ENCODE peak calls at places on chromosomes 4 and X, in ten cellular contexts. L, W, A, F, E, R, X, S, Y and K are unnamed samples.

GRCh38 chr4:88728146-88728545 is 30.5 kb upstream of the NAP1L5 start:
- DNase-seq in L (no peak), E (no peak), F (no peak), W (no peak), A (no peak), X (no peak), R (no peak), Y (no peak), S (no peak), K (peak)

GRCh38 chrX:13703589-13703988 is 14.7 kb downstream of the RAB9A start:
- DNase-seq in Y (no peak), R (no peak), E (no peak), A (no peak), W (no peak), L (no peak), F (no peak), X (no peak), S (no peak), K (no peak)

GRCh38 chrX:45623266-45623665 is 422.6 kb upstream of the DIPK2B start:
- DNase-seq in W (peak), A (no peak), S (no peak), R (no peak), Y (no peak), F (no peak), X (no peak), L (no peak), E (no peak), K (no peak)

GRCh38 chr4:150236626-150237025 is 158.4 kb downstream of the DCLK2 start:
- DNase-seq in R (no peak), L (no peak), X (no peak), W (peak), F (no peak), S (no peak), E (no peak), Y (no peak), A (no peak), K (no peak)

GRCh38 chrX:132612990-132613564 is 124.2 kb upstream of the MBNL3 start:
- DNase-seq in A (peak), R (peak), F (peak), W (peak), L (peak), S (peak), X (no peak), Y (no peak), E (peak), K (peak)

GRCh38 chr4:120718979-120719566 is 203.5 kb downstream of the PRDM5 start:
- DNase-seq in F (no peak), X (no peak), L (peak), R (no peak), E (peak), S (peak), W (peak), A (no peak), Y (no peak), K (peak)

GRCh38 chr4:4384837-4385236 is 2.1 kb upstream of the NSG1 start:
- DNase-seq in R (no peak), Y (no peak), W (peak), A (peak), E (no peak), L (no peak), S (no peak), F (no peak), X (no peak), K (no peak)

GRCh38 chr4:7075962-7076693 is 8.3 kb upstream of the GRPEL1 start:
- DNase-seq in Y (peak), F (no peak), W (no peak), A (no peak), S (no peak), R (no peak), L (no peak), X (no peak), E (peak), K (no peak)

GRCh38 chr4:98374643-98375042 is 113.5 kb downstream of the RAP1GDS1 start:
- DNase-seq in Y (no peak), X (no peak), W (peak), R (no peak), F (no peak), L (no peak), E (no peak), A (no peak), S (no peak), K (peak)

GRCh38 chrX:39974228-39974627 is 123.5 kb downstream of the BCOR start:
- DNase-seq in L (no peak), S (no peak), E (no peak), Y (no peak), F (no peak), W (no peak), A (no peak), R (no peak), X (no peak), K (no peak)

GRCh38 chr4:2911868-2912267 is 51.3 kb downstream of the NOP14 start:
- DNase-seq in W (no peak), F (no peak), A (no peak), Y (no peak), L (no peak), E (no peak), X (no peak), S (no peak), R (no peak), K (no peak)

GRCh38 chr4:128354205-128354821 is 66.7 kb upstream of the PGRMC2 start:
- DNase-seq in S (no peak), L (peak), W (peak), Y (no peak), A (no peak), F (no peak), R (peak), X (no peak), E (peak), K (peak)

GRCh38 chr4:186570193-186570996 is 15.0 kb upstream of the MTNR1A start:
- DNase-seq in F (no peak), Y (no peak), S (no peak), E (no peak), W (peak), A (no peak), L (no peak), X (no peak), R (peak), K (no peak)

GRCh38 chr4:89249716-89250361 is 57.8 kb downstream of the GPRIN3 start:
- DNase-seq in R (peak), F (no peak), X (no peak), S (no peak), A (no peak), Y (no peak), W (no peak), L (peak), E (no peak), K (no peak)

GRCh38 chr4:103018391-103019318 is 850 bp downstream of the SLC9B1 start:
- DNase-seq in E (peak), W (no peak), A (peak), F (peak), Y (no peak), L (peak), R (peak), S (peak), X (peak), K (no peak)

GRCh38 chr4:109947457-109947856 is 34.8 kb downstream of the EGF start:
- DNase-seq in X (no peak), W (peak), L (no peak), F (no peak), S (no peak), R (no peak), E (no peak), A (no peak), Y (no peak), K (no peak)

GRCh38 chr4:6699903-6700302 is 6.2 kb downstream of the S100P start:
- DNase-seq in S (no peak), L (no peak), Y (no peak), E (no peak), X (no peak), W (no peak), F (no peak), R (no peak), A (no peak), K (no peak)

GRCh38 chrX:115560978-115561604 is at the start of gene PLS3:
- DNase-seq in F (peak), S (peak), W (peak), E (peak), Y (peak), X (peak), A (no peak), L (peak), R (peak), K (peak)

GRCh38 chrX:78019586-78020483 is 50.4 kb upstream of the PGAM4 start:
- DNase-seq in A (no peak), E (no peak), F (peak), L (no peak), R (peak), W (no peak), S (no peak), X (no peak), Y (no peak), K (no peak)

GRCh38 chrX:139892512-139892911 is 40.3 kb downstream of the ATP11C start:
- DNase-seq in F (no peak), L (no peak), W (no peak), S (no peak), R (no peak), A (no peak), E (no peak), X (no peak), Y (no peak), K (no peak)

GRCh38 chr4:118994030-118994429 is 105.4 kb downstream of the SYNPO2 start:
- DNase-seq in L (no peak), A (no peak), S (no peak), R (no peak), X (peak), W (peak), F (no peak), E (peak), Y (no peak), K (no peak)

GRCh38 chr4:123090886-123091285 is 168.5 kb upstream of the NUDT6 start:
- DNase-seq in E (no peak), A (no peak), W (no peak), R (no peak), L (no peak), Y (no peak), X (no peak), F (no peak), S (no peak), K (no peak)

GRCh38 chrX:73266766-73267165 is 52.1 kb upstream of the NAP1L2 start:
- DNase-seq in X (no peak), F (no peak), Y (no peak), S (no peak), L (no peak), A (no peak), E (no peak), W (no peak), R (no peak), K (no peak)

GRCh38 chr4:107808572-107808971 is 16.2 kb upstream of the SGMS2 start:
- DNase-seq in A (no peak), R (no peak), S (no peak), Y (no peak), L (no peak), E (no peak), X (no peak), F (no peak), W (no peak), K (no peak)

GRCh38 chr4:15717126-15717525 is 14.3 kb downstream of the BST1 start:
- DNase-seq in A (no peak), L (no peak), F (no peak), W (peak), X (no peak), Y (no peak), E (no peak), R (no peak), S (no peak), K (no peak)

GRCh38 chr4:174122705-174123104 is 160.8 kb downstream of the FBXO8 start:
- DNase-seq in W (no peak), Y (no peak), A (no peak), F (no peak), S (no peak), R (no peak), X (no peak), E (no peak), L (no peak), K (no peak)

GRCh38 chr4:183571350-183572076 is 66.7 kb downstream of the ING2 start:
- DNase-seq in Y (no peak), W (peak), R (peak), F (peak), S (peak), L (peak), X (no peak), A (no peak), E (peak), K (no peak)

GRCh38 chrX:15507005-15507404 is 6.4 kb downstream of the BMX start:
- DNase-seq in L (no peak), S (no peak), W (no peak), Y (no peak), F (no peak), A (no peak), X (no peak), R (no peak), E (no peak), K (no peak)

GRCh38 chr4:90833698-90834097 is 706.5 kb downstream of the CCSER1 start:
- DNase-seq in W (no peak), Y (no peak), E (no peak), X (no peak), L (no peak), S (no peak), R (no peak), F (no peak), A (no peak), K (no peak)

GRCh38 chr4:95268819-95269565 is 279.8 kb downstream of the UNC5C start:
- DNase-seq in L (peak), A (no peak), Y (no peak), W (peak), E (no peak), X (no peak), S (no peak), F (no peak), R (no peak), K (no peak)

GRCh38 chr4:154348657-154349056 is 142.9 kb downstream of the DCHS2 start:
- DNase-seq in X (no peak), W (no peak), F (no peak), A (no peak), E (no peak), R (no peak), L (no peak), S (no peak), Y (no peak), K (no peak)

GRCh38 chr4:171920901-171921300 is 107.7 kb downstream of the GALNTL6 start:
- DNase-seq in F (no peak), A (no peak), L (no peak), Y (no peak), R (no peak), W (no peak), X (no peak), S (no peak), E (no peak), K (no peak)

DNA sequence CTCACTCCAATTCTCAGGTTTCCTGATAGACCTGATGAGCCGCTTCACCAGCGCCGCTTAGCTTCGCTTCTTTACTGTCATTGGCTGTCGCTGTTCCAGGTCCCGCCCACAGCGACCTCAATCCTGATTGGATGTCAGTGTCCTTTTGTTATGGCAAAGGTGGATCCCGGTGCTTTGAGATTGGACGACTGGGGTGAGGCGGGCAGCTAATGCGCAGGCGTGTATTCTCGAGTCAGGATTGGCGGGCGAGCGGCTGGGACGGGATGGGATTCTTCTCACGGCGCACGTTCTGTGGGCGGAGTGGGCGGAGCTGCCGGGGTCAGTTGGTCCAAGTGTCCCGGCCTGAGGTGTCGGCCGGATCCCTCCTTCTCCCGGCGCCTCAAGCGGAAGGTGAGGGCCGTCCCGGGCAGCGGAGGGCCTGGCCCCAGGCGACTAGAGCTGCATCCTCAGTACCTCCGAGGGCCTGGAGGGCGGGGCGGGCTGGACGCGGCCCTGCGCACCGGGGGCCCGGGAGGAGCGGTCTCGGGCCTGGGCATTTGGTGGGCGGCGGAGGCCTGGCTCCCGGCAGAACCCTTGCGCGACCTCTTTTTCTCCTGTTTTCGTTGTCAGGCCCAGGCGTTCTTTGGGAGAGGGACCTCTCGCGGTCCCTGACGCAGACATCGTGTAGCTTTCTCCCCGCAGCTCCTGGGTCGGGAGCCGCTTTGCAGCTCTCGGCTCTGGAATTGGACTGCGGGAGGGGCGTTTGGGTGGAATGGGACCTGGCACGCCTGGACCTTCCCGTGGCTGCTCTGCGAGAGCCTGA is at the start of gene SCOC:
- DNase-seq in W (peak), Y (peak), A (peak), X (peak), E (peak), L (peak), R (peak), S (peak), F (peak), K (peak)
- TF ChIP-seq POLR2A in W (peak), Y (no peak), A (peak), X (peak), E (peak), L (no peak), R (peak), S (peak), F (peak), K (no peak)

GRCh38 chr4:30717208-30718020 is 2.8 kb upstream of the PCDH7 start:
- DNase-seq in F (peak), X (peak), R (no peak), Y (peak), L (peak), W (peak), S (no peak), E (peak), A (no peak), K (peak)
- TF ChIP-seq POLR2A in F (no peak), X (no peak), R (no peak), Y (no peak), L (no peak), W (no peak), S (no peak), E (no peak), A (no peak), K (no peak)

GRCh38 chrX:53438832-53439230 is 4.7 kb upstream of the HSD17B10 start:
- DNase-seq in X (no peak), Y (no peak), A (no peak), L (no peak), W (no peak), R (no peak), S (no peak), E (no peak), F (no peak), K (no peak)

GRCh38 chrX:53442322-53442631 is 8.1 kb upstream of the HSD17B10 start:
- DNase-seq in S (no peak), A (no peak), L (no peak), R (no peak), E (no peak), F (no peak), Y (no peak), X (no peak), W (no peak), K (no peak)

GRCh38 chrX:53440101-53440500 is 5.9 kb upstream of the HSD17B10 start:
- DNase-seq in Y (no peak), S (no peak), F (no peak), R (no peak), E (no peak), W (no peak), X (no peak), A (no peak), L (no peak), K (no peak)

GRCh38 chrX:53440631-53441517 is 6.7 kb upstream of the HSD17B10 start:
- DNase-seq in E (peak), L (peak), R (peak), S (peak), X (peak), Y (peak), W (peak), A (no peak), F (peak), K (peak)

GRCh38 chrX:53441531-53442321 is 7.6 kb upstream of the HSD17B10 start:
- DNase-seq in R (peak), S (peak), Y (peak), L (peak), A (no peak), F (peak), W (peak), X (peak), E (peak), K (peak)
- TF ChIP-seq POLR2A in R (no peak), S (peak), Y (no peak), L (no peak), A (no peak), F (no peak), W (no peak), X (no peak), E (no peak), K (peak)

GRCh38 chr4:184824776-184825393 is 883 bp downstream of the ACSL1 start:
- DNase-seq in S (no peak), A (no peak), W (no peak), L (no peak), X (no peak), F (no peak), R (no peak), Y (peak), E (no peak), K (no peak)

GRCh38 chr4:184826315-184827266 is 823 bp upstream of the ACSL1 start:
- DNase-seq in R (peak), Y (peak), A (peak), W (peak), X (peak), E (no peak), L (no peak), S (no peak), F (no peak), K (peak)

GRCh38 chr4:184822356-184822755 is 3.4 kb downstream of the ACSL1 start:
- DNase-seq in A (no peak), F (no peak), R (no peak), S (no peak), E (no peak), W (no peak), L (no peak), Y (peak), X (no peak), K (no peak)

GRCh38 chr4:184824081-184824775 is 1.5 kb downstream of the ACSL1 start:
- DNase-seq in S (no peak), F (no peak), Y (peak), A (no peak), E (no peak), W (peak), R (no peak), L (peak), X (no peak), K (no peak)

DNA sequence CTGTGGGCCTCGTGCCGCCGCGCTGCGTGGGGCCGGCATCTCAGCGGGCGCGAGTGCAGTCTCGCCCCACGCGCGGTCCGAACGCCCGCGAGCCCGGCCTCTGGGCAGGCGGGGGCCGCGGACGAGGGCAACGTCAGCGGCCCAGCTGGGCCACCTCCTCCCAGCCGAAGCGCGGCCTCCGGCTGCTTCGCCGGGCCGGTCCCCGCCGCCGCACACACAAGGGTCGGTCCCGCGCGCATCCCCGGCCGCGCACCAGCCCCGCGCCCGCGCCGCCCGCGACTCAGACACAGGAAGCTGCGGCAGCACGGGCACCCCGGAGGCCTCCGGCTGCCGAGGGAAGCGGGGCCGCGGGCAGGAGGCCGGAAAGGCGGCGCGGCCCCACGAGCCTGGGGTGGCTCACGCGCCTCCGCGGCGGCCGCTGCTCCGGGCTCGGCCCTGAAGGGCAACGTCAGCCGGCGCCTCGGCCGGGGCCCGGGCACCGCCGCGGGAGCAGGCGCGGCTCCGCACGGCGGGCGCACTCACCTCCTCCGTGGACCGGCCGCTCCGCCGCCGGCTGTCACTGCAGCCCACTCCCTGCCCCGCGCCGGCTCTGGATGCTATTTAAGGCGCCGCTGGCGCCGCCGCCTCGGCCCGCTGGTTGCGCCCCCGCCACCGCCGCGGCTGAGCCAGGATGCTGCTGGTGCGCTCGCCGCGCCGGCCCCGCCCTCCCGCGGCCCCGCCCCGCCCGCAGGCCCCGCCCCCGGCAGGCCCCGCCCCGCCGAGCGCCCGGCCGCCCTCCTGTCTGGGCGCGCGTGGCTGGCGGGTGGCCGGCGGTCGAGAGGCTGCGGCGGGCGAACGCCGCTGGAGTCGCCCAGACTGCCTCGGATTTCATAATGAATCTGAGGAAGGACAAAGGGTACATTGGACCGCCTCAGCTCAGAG is at the start of gene ACSL1:
- DNase-seq in L (peak), A (peak), R (peak), Y (peak), E (peak), F (peak), W (peak), S (peak), X (peak), K (peak)
- TF ChIP-seq POLR2A in L (peak), A (no peak), R (peak), Y (no peak), E (no peak), F (peak), W (peak), S (peak), X (no peak), K (peak)